ENCODE peak calls at places on chromosomes 5 and 9, in four cellular contexts. B is SK-N-SH, C is HCT116, Z is transverse colon. I is an unnamed sample. For H3K4me1, the result is how much of the 10 kb centered on the place peaks cover.

GRCh38 chr9:87513171-87513570 is 15.5 kb downstream of the DAPK1 start:
- DNase-seq in B (no peak), C (no peak), Z (no peak), I (no peak)

GRCh38 chr5:135878156-135878620 is 17.5 kb downstream of the IL9 start:
- DNase-seq in B (no peak), C (no peak), Z (no peak), I (no peak)

GRCh38 chr9:124761196-124761595 is 9.9 kb downstream of the NR6A1 start:
- DNase-seq in B (no peak), C (no peak), Z (no peak), I (no peak)

GRCh38 chr9:114120192-114121014 is 21.3 kb upstream of the KIF12 start:
- DNase-seq in B (no peak), C (no peak), Z (no peak), I (no peak)

GRCh38 chr9:133103183-133103986 is 17.7 kb downstream of the RALGDS start:
- DNase-seq in B (peak), C (no peak), Z (peak), I (peak)

GRCh38 chr9:5718296-5719032 is 89.6 kb downstream of the RIC1 start:
- DNase-seq in B (no peak), C (no peak), Z (no peak), I (no peak)

GRCh38 chr5:123438902-123439301 is 15.7 kb upstream of the CEP120 start:
- DNase-seq in B (no peak), C (no peak), Z (peak), I (no peak)

GRCh38 chr5:118545050-118545449 is 443.3 kb downstream of the DTWD2 start:
- DNase-seq in B (no peak), C (no peak), Z (no peak), I (no peak)

GRCh38 chr5:157343842-157344790 is 78.2 kb downstream of the CYFIP2 start:
- DNase-seq in B (no peak), C (no peak), Z (no peak), I (no peak)

GRCh38 chr5:173055722-173055982 is 500 bp upstream of the CREBRF start:
- DNase-seq in B (peak), C (no peak), Z (no peak), I (no peak)

GRCh38 chr9:12923472-12924009 is 148.7 kb downstream of the LURAP1L start:
- DNase-seq in B (no peak), C (no peak), Z (peak), I (no peak)

GRCh38 chr9:88949961-88950340 is 41.3 kb upstream of the S1PR3 start:
- DNase-seq in B (no peak), C (no peak), Z (no peak), I (no peak)

GRCh38 chr9:134132208-134132870 is 3.5 kb upstream of the WDR5 start:
- DNase-seq in B (no peak), C (no peak), Z (no peak), I (no peak)

GRCh38 chr5:110880413-110880812 is 141.6 kb downstream of the SLC25A46 start:
- DNase-seq in B (no peak), C (no peak), Z (no peak), I (peak)

GRCh38 chr5:33049845-33050244 is 338.7 kb downstream of the NPR3 start:
- DNase-seq in B (peak), C (peak), Z (no peak), I (no peak)

GRCh38 chr5:158770506-158770905 is 329.2 kb downstream of the EBF1 start:
- DNase-seq in B (no peak), C (peak), Z (no peak), I (no peak)

GRCh38 chr9:113436753-113437515 is 26.4 kb downstream of the C9orf43 start:
- DNase-seq in B (no peak), C (no peak), Z (no peak), I (no peak)

GRCh38 chr5:176396330-176396729 is 7.8 kb downstream of the HIGD2A start:
- DNase-seq in B (peak), C (no peak), Z (no peak), I (peak)

GRCh38 chr5:34736445-34737119 is 80.5 kb downstream of the RAI14 start:
- DNase-seq in B (no peak), C (peak), Z (no peak), I (no peak)

GRCh38 chr9:121662359-121662758 is 10.9 kb downstream of the DAB2IP start:
- DNase-seq in B (no peak), C (no peak), Z (no peak), I (no peak)

GRCh38 chr9:89848060-89849040 is 243.5 kb downstream of the GADD45G start:
- DNase-seq in B (no peak), C (no peak), Z (no peak), I (no peak)

GRCh38 chr9:107481035-107481434 is 8.5 kb downstream of the KLF4 start:
- DNase-seq in B (no peak), C (no peak), Z (no peak), I (no peak)

GRCh38 chr9:98953877-98954610 is 10.3 kb downstream of the COL15A1 start:
- DNase-seq in B (no peak), C (no peak), Z (no peak), I (no peak)

GRCh38 chr9:38294130-38294529 is 98.4 kb upstream of the ALDH1B1 start:
- DNase-seq in B (no peak), C (no peak), Z (no peak), I (no peak)

GRCh38 chr5:74556631-74557595 is 83.6 kb downstream of the ENC1 start:
- DNase-seq in B (peak), C (no peak), Z (no peak), I (no peak)

DNA sequence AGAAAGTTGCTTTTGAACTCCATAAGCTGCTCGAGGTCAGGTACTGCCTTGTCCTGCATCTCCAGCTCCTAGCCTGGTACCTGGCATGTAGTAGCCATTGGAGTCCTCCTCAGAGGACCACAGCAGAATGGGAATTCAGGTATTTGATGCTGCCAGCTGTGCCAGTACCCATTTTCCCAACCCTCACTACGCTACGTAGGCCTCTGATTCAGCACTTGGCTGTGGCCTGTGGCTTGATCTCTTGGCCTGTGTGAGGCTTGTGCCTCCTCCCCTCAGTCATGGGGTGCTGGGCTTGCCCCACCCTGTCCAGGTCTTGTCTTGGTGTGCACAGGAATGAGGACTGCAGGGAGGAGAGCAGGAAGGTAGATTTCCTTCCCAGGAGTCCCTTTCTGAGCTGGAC is 11.8 kb downstream of the OTULIN start:
- DNase-seq in B (no peak), C (no peak), Z (no peak), I (no peak)
- TF ChIP-seq POLR2AphosphoS5 in B (no peak), C (no peak), Z (no peak), I (no peak)

GRCh38 chr5:177511181-177511580 is 1.6 kb upstream of the DOK3 start:
- DNase-seq in B (no peak), C (no peak), Z (no peak), I (no peak)
- H3K4me3 ChIP-seq in B (no peak), C (no peak), Z (no peak), I (no peak)

GRCh38 chr9:91042541-91042940 is 240.9 kb downstream of the SYK start:
- DNase-seq in B (no peak), C (no peak), Z (no peak), I (no peak)

GRCh38 chr9:91042024-91042423 is 240.4 kb downstream of the SYK start:
- DNase-seq in B (no peak), C (no peak), Z (no peak), I (no peak)

GRCh38 chr9:91039835-91040140 is 238.2 kb downstream of the SYK start:
- DNase-seq in B (no peak), C (no peak), Z (no peak), I (no peak)

GRCh38 chr9:91039125-91039834 is 237.7 kb downstream of the SYK start:
- DNase-seq in B (no peak), C (no peak), Z (no peak), I (no peak)

GRCh38 chr9:91040371-91041215 is 239.0 kb downstream of the SYK start:
- DNase-seq in B (no peak), C (no peak), Z (no peak), I (no peak)
- H3K4me1 ChIP-seq in B (under half), C (under half), Z (under half), I (under half)

GRCh38 chr9:131478421-131478868 is 24.3 kb upstream of the POMT1 start:
- DNase-seq in B (peak), C (peak), Z (peak), I (no peak)

GRCh38 chr9:131476777-131477345 is 25.9 kb upstream of the POMT1 start:
- DNase-seq in B (no peak), C (no peak), Z (no peak), I (peak)

GRCh38 chr9:131475956-131476776 is 26.6 kb upstream of the POMT1 start:
- DNase-seq in B (peak), C (no peak), Z (no peak), I (peak)

GRCh38 chr9:131477816-131478419 is 24.8 kb upstream of the POMT1 start:
- DNase-seq in B (no peak), C (no peak), Z (no peak), I (no peak)

GRCh38 chr9:131477367-131477766 is 25.4 kb upstream of the POMT1 start:
- DNase-seq in B (no peak), C (no peak), Z (no peak), I (peak)
- TF ChIP-seq POLR2AphosphoS5 in B (no peak), C (no peak), Z (no peak), I (no peak)

GRCh38 chr9:105242557-105242956 is 1.9 kb upstream of the SLC44A1 start:
- DNase-seq in B (no peak), C (no peak), Z (no peak), I (no peak)
- H3K4me3 ChIP-seq in B (no peak), C (no peak), Z (no peak), I (no peak)